ENCODE peak calls at places on chromosomes 13 and 19, in ten cellular contexts. U is heart left ventricle, Z is ovary, Y is IMR-90, I is HCT116, V is A549, H is adrenal gland, C is Peyer's patch, J is testis, F is right lobe of liver. M is an unnamed sample.

GRCh38 chr13:109665211-109665610 is 121.2 kb downstream of the IRS2 start:
- DNase-seq in Y (no peak), U (no peak), V (no peak), Z (no peak), C (no peak), H (no peak), I (no peak), J (no peak), F (no peak), M (no peak)

GRCh38 chr13:19305434-19305833 is 123.8 kb upstream of the TUBA3C start:
- DNase-seq in I (no peak), J (no peak), Z (no peak), C (no peak), V (no peak), Y (no peak), F (no peak), U (no peak), H (no peak), M (no peak)

GRCh38 chr13:42728507-42729180 is 52.7 kb upstream of the FAM216B start:
- DNase-seq in J (no peak), H (no peak), I (no peak), Y (no peak), Z (no peak), C (no peak), V (no peak), U (no peak), F (no peak), M (no peak)

GRCh38 chr13:94795292-94795691 is 82.9 kb upstream of the SOX21 start:
- DNase-seq in C (no peak), V (no peak), J (no peak), I (no peak), Y (no peak), H (no peak), U (no peak), F (no peak), Z (no peak), M (no peak)

GRCh38 chr19:29942404-29943261 is 594 bp downstream of the URI1 start:
- DNase-seq in H (peak; percentile 64), V (no peak), I (no peak), Y (no peak), F (peak; percentile 80), J (peak; percentile 75), Z (peak; percentile 37), C (peak; percentile 90), U (peak; percentile 65), M (no peak)

GRCh38 chr13:105139048-105139379 is 1396.4 kb downstream of the EFNB2 start:
- DNase-seq in Z (no peak), Y (no peak), F (no peak), C (no peak), J (no peak), H (no peak), U (no peak), V (no peak), I (no peak), M (no peak)

GRCh38 chr19:37007587-37008220 is 70.5 kb upstream of the ZNF420 start:
- DNase-seq in H (peak; percentile 52), Z (peak; percentile 62), U (peak; percentile 88), I (no peak), F (peak; percentile 66), C (peak; percentile 50), V (peak; percentile 61), Y (no peak), J (peak; percentile 88), M (no peak)

GRCh38 chr19:40502647-40503046 is 35.8 kb downstream of the SPTBN4 start:
- DNase-seq in C (peak; percentile 53), U (no peak), Y (no peak), V (peak; percentile 76), Z (no peak), I (peak; percentile 41), H (no peak), J (no peak), F (no peak), M (no peak)

GRCh38 chr13:44921931-44922758 is 67.1 kb downstream of the NUFIP1 start:
- DNase-seq in F (no peak), C (no peak), U (peak; percentile 53), Y (peak; percentile 98), V (peak; percentile 92), I (peak; percentile 29), J (peak; percentile 64), H (peak; percentile 89), Z (peak; percentile 71), M (peak; percentile 71)

GRCh38 chr13:107211073-107211472 is 643.1 kb upstream of the ARGLU1 start:
- DNase-seq in V (peak; percentile 61), I (peak; percentile 22), Y (peak; percentile 97), U (peak; percentile 56), Z (peak; percentile 37), F (peak; percentile 70), H (peak; percentile 63), C (peak; percentile 87), J (peak; percentile 88), M (peak; percentile 91)

GRCh38 chr13:81738364-81738763 is 1397.4 kb upstream of the SPRY2 start:
- DNase-seq in Z (no peak), H (no peak), C (no peak), J (no peak), F (no peak), Y (no peak), U (no peak), I (no peak), V (peak; percentile 38), M (no peak)

DNA sequence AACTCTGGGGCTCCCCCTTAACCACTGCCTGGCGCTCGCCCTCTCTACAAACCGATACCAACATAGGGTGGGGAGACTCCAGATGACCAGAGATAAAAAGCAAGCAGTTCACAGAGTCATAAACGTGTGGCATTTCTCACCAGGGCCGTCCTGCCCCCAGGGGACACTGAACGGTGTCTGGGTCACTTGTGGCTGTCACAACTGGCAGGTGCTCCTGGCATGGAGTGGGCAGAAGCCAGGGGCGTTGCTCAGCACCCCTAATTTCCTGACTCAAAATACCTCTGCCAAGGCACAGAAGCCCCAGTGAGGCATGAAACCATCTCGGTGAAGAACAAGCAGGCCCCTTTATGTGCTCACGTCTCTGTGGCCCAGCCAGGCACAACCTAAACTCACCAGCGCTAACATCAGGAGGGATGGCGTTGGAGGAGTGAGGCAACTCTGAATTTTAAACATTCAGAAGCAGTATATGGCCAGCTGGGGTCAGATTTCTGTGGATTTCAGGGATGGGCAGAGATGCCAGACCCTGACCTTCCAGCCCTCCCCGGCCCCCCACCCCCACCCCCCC is 1.8 kb downstream of the PIP5K1C start:
- DNase-seq in Z (no peak), H (no peak), Y (peak; percentile 28), U (no peak), C (no peak), J (no peak), V (no peak), F (no peak), I (no peak), M (no peak)
- TF ChIP-seq POLR2A in Z (no peak), H (no peak), Y (no peak), U (no peak), C (no peak), J (no peak), V (no peak), F (no peak), I (no peak), M (no peak)

DNA sequence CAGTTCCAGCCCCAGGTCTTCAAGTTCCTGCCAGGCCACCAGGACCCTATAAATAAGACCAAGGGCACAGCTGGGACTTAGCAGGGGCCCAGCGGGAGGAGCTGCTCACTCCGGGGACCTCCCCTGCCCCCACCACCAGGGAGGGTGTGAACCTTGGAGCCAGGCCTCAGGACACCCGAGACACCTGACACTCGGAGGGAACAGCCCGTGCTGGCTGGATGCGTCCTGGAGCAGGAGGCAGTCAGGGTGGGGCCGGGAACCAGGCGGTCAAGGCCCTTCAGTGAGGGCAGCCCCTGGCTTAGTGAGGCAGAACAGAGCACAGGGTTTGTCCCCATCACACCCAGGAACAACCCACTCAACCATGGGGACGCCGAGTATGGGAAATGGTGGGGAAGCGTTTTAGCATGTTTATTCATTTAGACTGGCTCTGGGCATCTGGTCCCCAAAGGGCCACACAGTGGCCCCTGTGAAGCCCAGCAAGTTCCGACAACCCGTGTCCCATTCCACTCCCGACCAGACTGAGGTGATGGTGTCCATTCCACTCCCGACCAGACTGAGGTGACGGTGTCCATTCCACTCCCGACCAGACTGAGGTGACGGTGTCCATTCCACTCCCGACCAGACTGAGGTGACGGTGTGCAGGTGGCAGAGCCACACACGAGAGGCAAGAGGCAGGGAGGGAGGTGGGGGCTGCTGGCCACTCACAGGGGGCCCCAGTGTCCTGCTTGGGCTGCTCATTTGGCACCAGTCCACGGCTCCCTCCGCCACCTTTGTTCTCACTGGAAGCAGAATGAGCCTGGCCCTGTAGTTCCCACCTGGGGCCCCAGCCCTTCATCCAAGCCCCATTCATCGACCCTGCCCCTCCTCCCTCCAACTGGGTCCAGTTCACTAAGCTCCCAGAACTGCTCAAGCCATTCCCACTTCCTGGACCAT is 2.2 kb upstream of the MIDN start:
- DNase-seq in V (no peak), U (peak; percentile 95), F (peak; percentile 74), C (peak; percentile 93), I (no peak), Y (no peak), H (peak; percentile 78), Z (peak; percentile 91), J (peak; percentile 88), M (peak; percentile 95)
- TF ChIP-seq POLR2A in V (no peak), U (peak; percentile 51), F (peak; percentile 26), C (peak; percentile 86), I (no peak), Y (no peak), H (peak; percentile 54), Z (peak; percentile 49), J (no peak), M (no peak)

DNA sequence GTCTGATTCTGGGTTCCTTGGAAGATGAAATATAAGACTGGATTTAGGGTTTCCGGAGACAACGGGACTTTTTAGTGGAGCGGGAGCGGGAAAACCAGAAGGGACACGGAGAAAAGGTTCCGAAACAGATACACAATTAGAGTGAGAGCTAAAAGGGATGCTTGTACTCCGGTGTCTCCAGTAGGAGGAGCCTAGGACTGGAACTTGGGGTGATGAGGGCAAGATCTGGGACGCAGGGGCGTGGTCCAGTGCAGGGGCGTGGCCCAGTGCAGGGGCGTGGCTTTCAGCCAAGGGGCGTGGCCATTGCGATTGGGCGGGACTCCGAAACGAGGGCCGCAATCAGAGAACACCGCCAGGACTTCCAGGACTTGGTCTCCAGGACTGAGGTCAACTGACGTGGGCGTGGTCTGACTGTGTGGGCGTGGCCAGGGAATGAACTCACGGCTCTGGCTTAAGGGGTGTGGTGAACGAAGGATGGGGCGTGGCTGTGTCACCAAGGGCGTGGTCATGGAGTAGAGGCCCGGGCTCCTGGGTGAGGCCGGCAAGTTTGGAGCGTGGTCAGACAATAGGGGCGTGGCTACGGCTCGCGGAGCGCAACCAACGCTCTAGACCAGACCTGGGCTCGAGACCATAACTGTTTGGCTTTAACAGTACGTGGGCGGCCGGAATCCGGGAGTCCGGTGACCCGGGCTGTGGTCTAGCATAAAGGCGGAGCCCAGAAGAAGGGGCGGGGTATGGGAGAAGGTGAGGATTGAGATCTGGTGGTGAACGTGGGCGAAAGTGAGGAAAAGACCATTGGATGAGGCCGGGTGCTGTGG is at the start of gene DKKL1:
- DNase-seq in Y (peak; percentile 99), U (peak; percentile 100), Z (peak; percentile 100), F (peak; percentile 98), V (peak; percentile 100), I (peak; percentile 99), J (peak; percentile 96), C (peak; percentile 96), H (peak; percentile 99), M (peak; percentile 98)
- TF ChIP-seq POLR2A in Y (peak; percentile 49), U (peak; percentile 69), Z (peak; percentile 62), F (no peak), V (peak; percentile 30), I (no peak), J (no peak), C (no peak), H (peak; percentile 68), M (no peak)

GRCh38 chr13:37706041-37706440 is 107.5 kb upstream of the POSTN start:
- DNase-seq in Z (no peak), I (no peak), V (no peak), C (no peak), U (no peak), H (no peak), F (no peak), Y (no peak), J (no peak), M (no peak)
- TF ChIP-seq POLR2A in Z (no peak), I (no peak), V (no peak), C (no peak), U (no peak), H (no peak), F (no peak), Y (no peak), J (no peak), M (no peak)

M was measured in lower leg skin.